ENCODE peak calls at places on chromosomes 12 and 14, in ten cellular contexts. F, E, D, Y, G, H, K, Z, L and V are unnamed samples.

GRCh38 chr14:96852823-96853422 is 55.7 kb downstream of the VRK1 start:
- DNase-seq in F (no peak), E (no peak), D (peak), Y (no peak), G (peak), H (peak), K (no peak), Z (peak), L (no peak), V (peak)

GRCh38 chr12:53063708-53064612 is 14.1 kb downstream of the TNS2 start:
- DNase-seq in F (peak), E (peak), D (peak), Y (no peak), G (no peak), H (no peak), K (no peak), Z (peak), L (no peak), V (no peak)

GRCh38 chr12:100758083-100758482 is 36.5 kb upstream of the ANO4 start:
- DNase-seq in F (no peak), E (no peak), D (no peak), Y (no peak), G (no peak), H (no peak), K (no peak), Z (no peak), L (no peak), V (no peak)

GRCh38 chr12:6322969-6323339 is 12.5 kb downstream of the PLEKHG6 start:
- DNase-seq in F (no peak), E (no peak), D (no peak), Y (no peak), G (no peak), H (no peak), K (no peak), Z (no peak), L (no peak), V (no peak)

GRCh38 chr14:93959239-93960107 is 16.9 kb downstream of the ASB2 start:
- DNase-seq in F (peak), E (no peak), D (peak), Y (peak), G (peak), H (peak), K (peak), Z (no peak), L (peak), V (peak)

GRCh38 chr12:27002141-27002540 is 12.0 kb downstream of the TM7SF3 start:
- DNase-seq in F (no peak), E (no peak), D (no peak), Y (no peak), G (no peak), H (no peak), K (no peak), Z (no peak), L (no peak), V (no peak)

GRCh38 chr14:52840916-52841315 is 49.5 kb upstream of the GNPNAT1 start:
- DNase-seq in F (peak), E (no peak), D (peak), Y (no peak), G (no peak), H (no peak), K (no peak), Z (no peak), L (no peak), V (peak)

GRCh38 chr12:71297930-71298329 is 140.1 kb upstream of the TSPAN8 start:
- DNase-seq in F (no peak), E (no peak), D (no peak), Y (no peak), G (no peak), H (no peak), K (no peak), Z (no peak), L (no peak), V (no peak)

GRCh38 chr12:76921891-76922664 is 43.3 kb upstream of the CSRP2 start:
- DNase-seq in F (no peak), E (no peak), D (no peak), Y (no peak), G (no peak), H (no peak), K (no peak), Z (no peak), L (no peak), V (no peak)

GRCh38 chr14:68576496-68577244 is 216.2 kb downstream of the ZFP36L1 start:
- DNase-seq in F (no peak), E (no peak), D (peak), Y (no peak), G (no peak), H (no peak), K (no peak), Z (no peak), L (no peak), V (no peak)

GRCh38 chr14:20262642-20263128 is 23.6 kb downstream of the OR11H4 start:
- DNase-seq in F (no peak), E (no peak), D (peak), Y (no peak), G (no peak), H (no peak), K (no peak), Z (no peak), L (no peak), V (peak)

GRCh38 chr12:105341010-105341409 is 10.5 kb downstream of the C12orf75 start:
- DNase-seq in F (no peak), E (no peak), D (peak), Y (no peak), G (no peak), H (no peak), K (no peak), Z (no peak), L (no peak), V (no peak)

GRCh38 chr14:80867091-80867490 is 74.4 kb downstream of the CEP128 start:
- DNase-seq in F (no peak), E (no peak), D (no peak), Y (no peak), G (no peak), H (no peak), K (no peak), Z (no peak), L (no peak), V (no peak)

GRCh38 chr12:96466939-96467751 is 22.2 kb upstream of the CFAP54 start:
- DNase-seq in F (no peak), E (no peak), D (no peak), Y (no peak), G (no peak), H (no peak), K (no peak), Z (no peak), L (no peak), V (no peak)

GRCh38 chr12:121798807-121799174 is 5.0 kb upstream of the SETD1B start:
- DNase-seq in F (no peak), E (peak), D (no peak), Y (no peak), G (no peak), H (no peak), K (no peak), Z (no peak), L (no peak), V (no peak)

GRCh38 chr12:25495336-25496097 is 57.6 kb downstream of the LMNTD1 start:
- DNase-seq in F (no peak), E (no peak), D (peak), Y (no peak), G (no peak), H (no peak), K (no peak), Z (no peak), L (no peak), V (no peak)

GRCh38 chr12:12024958-12025682 is 45.6 kb upstream of the BCL2L14 start:
- DNase-seq in F (no peak), E (no peak), D (no peak), Y (no peak), G (no peak), H (no peak), K (no peak), Z (no peak), L (no peak), V (no peak)

GRCh38 chr12:92403210-92404175 is 257.8 kb upstream of the BTG1 start:
- DNase-seq in F (no peak), E (no peak), D (no peak), Y (peak), G (no peak), H (no peak), K (no peak), Z (no peak), L (peak), V (peak)

GRCh38 chr12:46332260-46332659 is 40.3 kb downstream of the SLC38A2 start:
- DNase-seq in F (no peak), E (no peak), D (peak), Y (no peak), G (no peak), H (no peak), K (no peak), Z (no peak), L (no peak), V (no peak)